ENCODE peak calls at places on chromosomes 6 and 20, in ten cellular contexts. E is hippocampal formation; P is SK-N-SH; V is amygdala; B is frontal cortex; C is activated T-cell treated with anti-CD3 and anti-CD28 coated beads, Interleukin-2, amount 50 U/mL, for 72 hours; J is cerebellum; G is COR-L47; Q is Jurkat, Clone E6-1; S is activated CD4-positive, alpha-beta T cell treated with anti-CD3 and anti-CD28 coated beads, Interleukin-2, amount 50 U/mL, for 1 hour. I is an unnamed sample.

GRCh38 chr6:64000873-64001497 is 365.4 kb downstream of the PHF3 start:
- DNase-seq in E (no peak), P (no peak), V (no peak), B (no peak), C (no peak), J (no peak), G (no peak), Q (no peak), S (no peak), I (no peak)

GRCh38 chr6:81130969-81131368 is 621.5 kb downstream of the TENT5A start:
- DNase-seq in E (no peak), P (no peak), V (no peak), B (no peak), C (no peak), J (no peak), G (no peak), Q (peak), S (no peak), I (no peak)

GRCh38 chr20:2752631-2753455 is 47.6 kb downstream of the CPXM1 start:
- DNase-seq in E (no peak), P (no peak), V (no peak), B (no peak), C (peak), J (no peak), G (peak), Q (peak), S (peak), I (no peak)

GRCh38 chr6:88443554-88443953 is 277.4 kb upstream of the CNR1 start:
- DNase-seq in E (no peak), P (no peak), V (no peak), B (no peak), C (no peak), J (no peak), G (no peak), Q (no peak), S (no peak), I (no peak)

GRCh38 chr20:51156041-51156795 is 133.3 kb upstream of the KCNG1 start:
- DNase-seq in E (no peak), P (peak), V (no peak), B (no peak), C (no peak), J (peak), G (no peak), Q (no peak), S (no peak), I (no peak)

GRCh38 chr6:54535568-54535967 is 227.3 kb downstream of the TINAG start:
- DNase-seq in E (no peak), P (no peak), V (no peak), B (no peak), C (no peak), J (no peak), G (no peak), Q (no peak), S (no peak), I (no peak)

GRCh38 chr6:117078624-117079023 is 186.7 kb upstream of the VGLL2 start:
- DNase-seq in E (no peak), P (no peak), V (no peak), B (no peak), C (no peak), J (no peak), G (no peak), Q (no peak), S (no peak), I (no peak)

GRCh38 chr6:89243331-89243629 is 26.1 kb upstream of the GABRR1 start:
- DNase-seq in E (no peak), P (no peak), V (no peak), B (no peak), C (no peak), J (no peak), G (no peak), Q (no peak), S (no peak), I (no peak)

GRCh38 chr6:44127186-44128019 is at the start of the genes MRPL14 and TMEM63B:
- DNase-seq in E (peak), P (peak), V (peak), B (peak), C (peak), J (peak), G (peak), Q (peak), S (peak), I (peak)

GRCh38 chr6:89596056-89596455 is 42.5 kb downstream of the LYRM2 start:
- DNase-seq in E (no peak), P (no peak), V (no peak), B (no peak), C (no peak), J (no peak), G (no peak), Q (no peak), S (no peak), I (no peak)

GRCh38 chr6:112216699-112217551 is 37.4 kb downstream of the LAMA4 start:
- DNase-seq in E (no peak), P (no peak), V (no peak), B (no peak), C (no peak), J (no peak), G (no peak), Q (no peak), S (no peak), I (no peak)

GRCh38 chr6:15399651-15400470 is 154.0 kb downstream of the JARID2 start:
- DNase-seq in E (peak), P (peak), V (peak), B (peak), C (no peak), J (peak), G (peak), Q (no peak), S (no peak), I (peak)

GRCh38 chr6:15441215-15441868 is 195.5 kb downstream of the JARID2 start:
- DNase-seq in E (peak), P (peak), V (no peak), B (no peak), C (peak), J (no peak), G (peak), Q (peak), S (peak), I (peak)

GRCh38 chr6:161443868-161444267 is 170.0 kb upstream of the AGPAT4 start:
- DNase-seq in E (no peak), P (no peak), V (no peak), B (no peak), C (no peak), J (no peak), G (peak), Q (no peak), S (no peak), I (no peak)

GRCh38 chr6:34791164-34791841 is 580 bp upstream of the BLTP3A start:
- DNase-seq in E (peak), P (peak), V (no peak), B (peak), C (peak), J (peak), G (peak), Q (no peak), S (peak), I (peak)

GRCh38 chr6:82015043-82015442 is 232.5 kb downstream of the IBTK start:
- DNase-seq in E (no peak), P (no peak), V (no peak), B (no peak), C (no peak), J (no peak), G (no peak), Q (no peak), S (no peak), I (no peak)

GRCh38 chr6:57324538-57324937 is 7.1 kb downstream of the PRIM2 start:
- DNase-seq in E (peak), P (no peak), V (no peak), B (no peak), C (no peak), J (no peak), G (no peak), Q (no peak), S (no peak), I (no peak)

GRCh38 chr6:8589941-8590676 is 154.8 kb upstream of the SLC35B3 start:
- DNase-seq in E (no peak), P (peak), V (no peak), B (no peak), C (no peak), J (no peak), G (peak), Q (peak), S (no peak), I (no peak)

GRCh38 chr20:7959484-7959883 is 19.2 kb upstream of the HAO1 start:
- DNase-seq in E (no peak), P (no peak), V (no peak), B (no peak), C (no peak), J (no peak), G (peak), Q (no peak), S (no peak), I (no peak)

GRCh38 chr20:59783020-59784010 is 150.1 kb downstream of the SYCP2 start:
- DNase-seq in E (peak), P (peak), V (no peak), B (peak), C (peak), J (peak), G (peak), Q (peak), S (peak), I (peak)

GRCh38 chr6:160041608-160042007 is 72.7 kb downstream of the IGF2R start:
- DNase-seq in E (peak), P (no peak), V (no peak), B (no peak), C (no peak), J (peak), G (no peak), Q (peak), S (no peak), I (no peak)

GRCh38 chr6:38586992-38587391 is 52.7 kb downstream of the BTBD9 start:
- DNase-seq in E (no peak), P (no peak), V (no peak), B (no peak), C (no peak), J (no peak), G (no peak), Q (no peak), S (no peak), I (no peak)

GRCh38 chr6:169097336-169098052 is 156.2 kb downstream of the THBS2 start:
- DNase-seq in E (no peak), P (no peak), V (no peak), B (no peak), C (no peak), J (no peak), G (no peak), Q (no peak), S (no peak), I (no peak)

GRCh38 chr6:37005061-37005810 is at the start of gene FGD2:
- DNase-seq in E (no peak), P (no peak), V (no peak), B (no peak), C (no peak), J (no peak), G (no peak), Q (no peak), S (no peak), I (no peak)

GRCh38 chr6:38640216-38640909 is 634 bp upstream of the BTBD9 start:
- DNase-seq in E (no peak), P (no peak), V (no peak), B (no peak), C (peak), J (peak), G (no peak), Q (no peak), S (no peak), I (no peak)

GRCh38 chr6:36387440-36388303 is at the start of gene ETV7:
- DNase-seq in E (no peak), P (peak), V (no peak), B (no peak), C (peak), J (no peak), G (peak), Q (no peak), S (peak), I (no peak)

GRCh38 chr6:33248643-33248931 is 23.1 kb downstream of the VPS52 start:
- DNase-seq in E (no peak), P (no peak), V (no peak), B (no peak), C (peak), J (no peak), G (no peak), Q (no peak), S (no peak), I (no peak)

GRCh38 chr20:4120921-4121321 is 105.6 kb upstream of the RNF24 start:
- DNase-seq in E (no peak), P (no peak), V (no peak), B (no peak), C (no peak), J (no peak), G (no peak), Q (no peak), S (no peak), I (no peak)

GRCh38 chr6:157050537-157051280 is 272.6 kb downstream of the TMEM242 start:
- DNase-seq in E (no peak), P (peak), V (no peak), B (no peak), C (no peak), J (peak), G (peak), Q (no peak), S (no peak), I (no peak)

GRCh38 chr6:168734523-168734922 is 293.5 kb downstream of the SMOC2 start:
- DNase-seq in E (no peak), P (no peak), V (no peak), B (no peak), C (no peak), J (no peak), G (no peak), Q (no peak), S (no peak), I (no peak)

GRCh38 chr6:39211183-39211582 is 18.1 kb downstream of the KCNK5 start:
- DNase-seq in E (no peak), P (no peak), V (no peak), B (no peak), C (no peak), J (no peak), G (no peak), Q (no peak), S (no peak), I (no peak)